ENCODE peak calls at places on chromosomes 13 and 19, in seven cellular contexts. O is upper lobe of right lung, Q is WTC11, Z is foreskin fibroblast, A is RWPE2, N is neural progenitor cell, I is astrocyte of the spinal cord. C is an unnamed sample.
A peak's percentile ranks its signal among the peaks of the same experiment; 100 is the strongest.

GRCh38 chr13:78326608-78327007 is 276.7 kb downstream of the POU4F1 start:
- DNase-seq in O (no peak), Q (no peak), Z (no peak), A (no peak), N (no peak), I (no peak), C (no peak)

GRCh38 chr13:113562085-113562749 is 22.3 kb upstream of the TFDP1 start:
- DNase-seq in O (peak; percentile 72), Q (peak; percentile 88), Z (peak; percentile 87), A (peak; percentile 53), N (peak; percentile 93), I (peak; percentile 77), C (peak; percentile 57)

GRCh38 chr13:37984357-37984756 is 114.8 kb upstream of the TRPC4 start:
- DNase-seq in O (no peak), Q (peak; percentile 36), Z (no peak), A (no peak), N (peak; percentile 26), I (no peak), C (no peak)

GRCh38 chr13:23928985-23929384 is 31.7 kb upstream of the C1QTNF9B start:
- DNase-seq in O (no peak), Q (no peak), Z (peak; percentile 81), A (no peak), N (no peak), I (peak; percentile 79), C (no peak)

GRCh38 chr19:1047696-1048147 is 7.8 kb downstream of the ABCA7 start:
- DNase-seq in O (no peak), Q (peak; percentile 86), Z (no peak), A (no peak), N (no peak), I (no peak), C (no peak)

GRCh38 chr13:112741835-112742570 is 52.2 kb downstream of the ATP11A start:
- DNase-seq in O (peak; percentile 50), Q (no peak), Z (no peak), A (no peak), N (no peak), I (no peak), C (no peak)

GRCh38 chr13:31945202-31945978 is 86.2 kb upstream of the FRY start:
- DNase-seq in O (peak; percentile 83), Q (no peak), Z (peak; percentile 92), A (peak; percentile 71), N (peak; percentile 41), I (peak; percentile 60), C (no peak)

GRCh38 chr13:41541142-41541938 is 84.0 kb downstream of the RGCC start:
- DNase-seq in O (no peak), Q (no peak), Z (no peak), A (no peak), N (no peak), I (no peak), C (no peak)

GRCh38 chr13:98517576-98518310 is 59.2 kb downstream of the STK24 start:
- DNase-seq in O (no peak), Q (no peak), Z (no peak), A (no peak), N (no peak), I (no peak), C (no peak)

GRCh38 chr19:5960005-5961001 is 17.6 kb downstream of the RANBP3 start:
- DNase-seq in O (no peak), Q (no peak), Z (peak; percentile 51), A (no peak), N (no peak), I (no peak), C (no peak)

GRCh38 chr19:17553256-17553655 is 2.2 kb upstream of the COLGALT1 start:
- DNase-seq in O (no peak), Q (no peak), Z (peak; percentile 95), A (no peak), N (peak; percentile 15), I (peak; percentile 93), C (no peak)

GRCh38 chr19:18762125-18763023 is 28.7 kb downstream of the COMP start:
- DNase-seq in O (peak; percentile 94), Q (peak; percentile 38), Z (peak; percentile 48), A (peak; percentile 96), N (no peak), I (peak; percentile 35), C (no peak)

GRCh38 chr19:13152854-13153626 is 2.8 kb downstream of the IER2 start:
- DNase-seq in O (peak; percentile 96), Q (peak; percentile 95), Z (peak; percentile 98), A (peak; percentile 91), N (peak; percentile 97), I (peak; percentile 96), C (peak; percentile 96)

GRCh38 chr19:45630463-45630862 is 8.7 kb downstream of the EML2 start:
- DNase-seq in O (no peak), Q (no peak), Z (peak; percentile 95), A (no peak), N (no peak), I (peak; percentile 92), C (no peak)

GRCh38 chr13:99654076-99654475 is 152.8 kb downstream of the TM9SF2 start:
- DNase-seq in O (no peak), Q (no peak), Z (no peak), A (no peak), N (no peak), I (no peak), C (no peak)

GRCh38 chr13:23618341-23618740 is 48.1 kb downstream of the TNFRSF19 start:
- DNase-seq in O (no peak), Q (no peak), Z (peak; percentile 95), A (no peak), N (no peak), I (peak; percentile 98), C (no peak)

GRCh38 chr13:60577761-60578160 is 180.7 kb downstream of the TDRD3 start:
- DNase-seq in O (no peak), Q (no peak), Z (no peak), A (no peak), N (no peak), I (no peak), C (no peak)

GRCh38 chr13:60583911-60584753 is 187.1 kb downstream of the TDRD3 start:
- DNase-seq in O (no peak), Q (peak; percentile 66), Z (peak; percentile 58), A (no peak), N (peak; percentile 25), I (peak; percentile 86), C (no peak)

GRCh38 chr13:60584976-60585375 is 188.0 kb downstream of the TDRD3 start:
- DNase-seq in O (no peak), Q (peak; percentile 73), Z (peak; percentile 36), A (no peak), N (peak; percentile 73), I (peak; percentile 62), C (no peak)

DNA sequence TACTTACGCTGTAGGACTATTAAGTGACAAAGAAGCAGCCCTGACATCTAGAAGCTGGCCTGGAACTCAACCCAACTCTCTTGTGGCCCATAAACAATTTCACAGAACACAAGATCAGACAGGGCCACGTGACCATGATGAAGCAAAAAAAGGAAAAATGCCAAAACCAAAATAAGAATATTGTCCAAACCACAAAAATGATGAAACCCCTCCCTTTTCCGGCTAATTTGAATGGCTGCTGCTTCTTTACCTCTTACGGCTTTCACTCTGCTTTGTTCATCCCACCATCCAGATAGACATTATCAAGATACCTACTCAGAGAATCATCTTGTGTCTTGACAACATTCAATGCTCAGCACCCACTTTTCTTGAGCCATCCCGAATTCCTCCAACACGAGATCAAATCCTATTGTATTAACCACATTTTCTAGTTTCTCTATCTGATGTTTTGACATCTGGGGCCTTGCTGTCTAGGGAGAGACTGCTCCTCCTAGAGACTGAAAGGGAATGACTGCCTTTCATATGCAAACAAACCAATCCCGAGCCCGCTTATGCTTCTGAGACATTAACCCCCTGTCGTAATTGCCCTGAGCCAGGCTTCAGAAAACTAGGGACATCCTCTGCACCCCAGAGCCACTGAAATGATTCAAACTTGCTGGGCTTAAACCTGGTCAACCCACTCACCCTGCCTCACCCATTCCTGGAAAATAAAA is 186.3 kb downstream of the TDRD3 start:
- DNase-seq in O (no peak), Q (peak; percentile 40), Z (peak; percentile 14), A (no peak), N (peak; percentile 37), I (peak; percentile 79), C (no peak)
- TF ChIP-seq CTCF in O (no peak), Q (no peak), Z (no peak), A (no peak), N (peak; percentile 16), I (peak; percentile 37), C (no peak)

GRCh38 chr13:21813110-21813509 is 142.2 kb downstream of the FGF9 start:
- DNase-seq in O (no peak), Q (peak; percentile 29), Z (no peak), A (no peak), N (no peak), I (no peak), C (no peak)
- TF ChIP-seq CTCF in O (no peak), Q (no peak), Z (no peak), A (no peak), N (peak; percentile 31), I (no peak), C (no peak)

GRCh38 chr19:32238076-32238475 is 107.3 kb upstream of the ZNF507 start:
- DNase-seq in O (no peak), Q (no peak), Z (no peak), A (no peak), N (no peak), I (no peak), C (no peak)
- TF ChIP-seq CTCF in O (no peak), Q (no peak), Z (no peak), A (no peak), N (no peak), I (no peak), C (no peak)

GRCh38 chr13:57073983-57074382 is 66.7 kb upstream of the PRR20A start:
- DNase-seq in O (no peak), Q (no peak), Z (no peak), A (no peak), N (no peak), I (no peak), C (no peak)

DNA sequence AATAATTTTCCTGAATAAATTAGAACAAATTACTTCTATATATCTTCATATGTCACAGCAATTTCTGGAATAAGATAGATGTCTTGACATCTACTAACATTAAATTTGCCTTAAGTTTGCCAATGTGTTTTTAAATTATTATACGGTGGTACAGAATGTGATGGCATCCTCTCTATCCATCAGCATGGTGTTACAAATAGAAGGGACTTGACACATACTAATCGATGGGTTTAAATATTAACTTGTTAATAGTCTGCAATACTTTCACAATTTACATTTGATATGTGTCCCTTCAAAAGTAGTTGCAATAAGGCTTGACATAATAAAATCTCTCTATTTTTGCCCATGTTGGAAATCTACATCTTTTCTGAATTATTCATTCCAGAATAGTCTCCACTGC is 65.1 kb upstream of the PRR20A start:
- DNase-seq in O (no peak), Q (no peak), Z (no peak), A (no peak), N (no peak), I (no peak), C (no peak)
- TF ChIP-seq CTCF in O (no peak), Q (no peak), Z (no peak), A (no peak), N (no peak), I (no peak), C (no peak)

GRCh38 chr13:104534847-104535246 is 1468.6 kb upstream of the SLC10A2 start:
- DNase-seq in O (no peak), Q (peak; percentile 59), Z (no peak), A (no peak), N (peak; percentile 17), I (no peak), C (no peak)
- TF ChIP-seq CTCF in O (no peak), Q (peak; percentile 38), Z (no peak), A (peak; percentile 13), N (peak; percentile 40), I (peak; percentile 22), C (no peak)